ENCODE peak calls at places on chromosomes 6 and 20, in four cellular contexts. J, R, C and Z are unnamed samples.

GRCh38 chr6:30615219-30615957 is 1.7 kb downstream of the PPP1R10 start:
- DNase-seq in R (peak), C (peak), J (peak), Z (peak)

GRCh38 chr20:34074101-34074760 is 37.8 kb downstream of the EIF2S2 start:
- DNase-seq in J (no peak), C (no peak), R (no peak), Z (no peak)

GRCh38 chr6:140671926-140672325 is 1297.5 kb upstream of the CITED2 start:
- DNase-seq in R (peak), J (no peak), C (peak), Z (no peak)

GRCh38 chr6:72589096-72589495 is 32.8 kb upstream of the KCNQ5 start:
- DNase-seq in R (no peak), J (peak), C (no peak), Z (no peak)

GRCh38 chr20:41168281-41169183 is 31.2 kb downstream of the PLCG1 start:
- DNase-seq in C (no peak), R (no peak), J (no peak), Z (no peak)

GRCh38 chr6:4320860-4321259 is 185.5 kb upstream of the ECI2 start:
- DNase-seq in R (no peak), J (peak), C (peak), Z (peak)

GRCh38 chr6:113529191-113529590 is 328.0 kb upstream of the MARCKS start:
- DNase-seq in J (peak), R (no peak), C (no peak), Z (no peak)

GRCh38 chr6:103893082-103893481 is 966.6 kb downstream of the HACE1 start:
- DNase-seq in J (peak), C (peak), R (no peak), Z (peak)

GRCh38 chr6:167699141-167700036 is 127.3 kb upstream of the AFDN start:
- DNase-seq in R (no peak), J (peak), C (peak), Z (no peak)

GRCh38 chr6:11358904-11359840 is 126.7 kb upstream of the NEDD9 start:
- DNase-seq in R (no peak), J (peak), C (no peak), Z (peak)

GRCh38 chr20:38260025-38260377 is 534 bp downstream of the KIAA1755 start:
- DNase-seq in C (no peak), J (no peak), R (no peak), Z (no peak)

GRCh38 chr20:5528719-5529256 is 212.0 kb upstream of the PROKR2 start:
- DNase-seq in R (peak), J (peak), C (peak), Z (peak)

GRCh38 chr6:34030831-34031566 is 114.9 kb downstream of the GRM4 start:
- DNase-seq in C (no peak), R (no peak), J (no peak), Z (no peak)

GRCh38 chr6:162177733-162178132 is 549.8 kb downstream of the PRKN start:
- DNase-seq in C (peak), R (peak), J (peak), Z (no peak)

GRCh38 chr20:1396702-1397101 is 3.8 kb upstream of the FKBP1A start:
- DNase-seq in C (no peak), J (no peak), R (no peak), Z (no peak)

GRCh38 chr6:35260642-35261570 is 1.4 kb downstream of the ZNF76 start:
- DNase-seq in J (peak), C (no peak), R (no peak), Z (peak)

GRCh38 chr20:44851545-44851944 is 34.0 kb upstream of the YWHAB start:
- DNase-seq in J (no peak), R (no peak), C (no peak), Z (no peak)

GRCh38 chr6:163313981-163314380 is 100.5 kb upstream of the QKI start:
- DNase-seq in R (no peak), J (no peak), C (no peak), Z (no peak)

GRCh38 chr6:45115696-45116095 is 212.4 kb upstream of the RUNX2 start:
- DNase-seq in C (peak), R (no peak), J (peak), Z (peak)

GRCh38 chr6:37311666-37312473 is 41.9 kb upstream of the RNF8 start:
- DNase-seq in C (peak), R (no peak), J (peak), Z (peak)

GRCh38 chr6:38178584-38178886 is 359.0 kb downstream of the ZFAND3 start:
- DNase-seq in R (no peak), J (no peak), C (no peak), Z (no peak)

GRCh38 chr6:87742106-87742505 is 40.1 kb upstream of the AKIRIN2 start:
- DNase-seq in J (no peak), R (no peak), C (no peak), Z (no peak)

DNA sequence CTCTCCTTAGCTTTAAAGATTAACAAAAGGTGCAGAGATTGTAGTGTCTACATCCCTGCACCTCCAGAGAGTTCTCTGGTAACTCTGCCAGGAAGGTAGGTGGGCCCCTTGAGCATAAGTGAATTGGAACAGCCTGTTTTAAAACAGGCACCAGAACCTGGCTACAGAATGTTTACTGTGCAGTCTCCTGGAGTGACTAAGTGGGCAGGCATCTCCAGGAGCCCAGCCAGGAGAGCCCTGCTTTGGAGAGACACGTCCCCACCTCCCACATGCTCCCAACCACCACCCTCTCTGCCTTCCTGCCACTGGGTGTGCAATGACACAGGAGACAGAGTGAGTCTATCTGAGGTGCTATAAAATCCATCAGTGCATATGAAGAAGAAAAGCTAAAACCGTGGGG is 110.3 kb upstream of the EYA4 start:
- DNase-seq in C (no peak), J (peak), R (no peak), Z (no peak)
- TF ChIP-seq CTCF in C (no peak), J (no peak), R (no peak), Z (no peak)

DNA sequence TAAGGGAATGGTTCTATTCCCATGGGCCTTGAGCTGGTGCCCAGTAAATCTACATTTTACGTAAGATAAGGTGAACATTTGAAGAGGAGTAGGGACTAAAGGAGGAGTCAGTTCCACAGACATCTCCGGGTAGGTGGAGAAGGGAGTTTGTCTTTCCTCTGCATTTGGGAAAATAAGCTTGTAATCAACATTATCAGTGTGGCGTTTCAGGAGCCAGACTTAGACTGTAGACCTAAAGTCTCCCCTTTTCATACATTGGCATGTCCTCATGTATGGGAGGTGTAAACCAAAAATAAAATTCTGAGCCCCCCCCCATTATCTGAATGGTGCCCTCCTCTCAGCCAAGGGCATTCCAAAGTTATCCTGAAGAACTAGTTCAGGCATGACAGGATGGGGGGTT is 40.2 kb downstream of the NINL start:
- DNase-seq in J (no peak), C (no peak), R (no peak), Z (no peak)
- H3K4me3 ChIP-seq in J (no peak), C (no peak), R (no peak), Z (no peak)

GRCh38 chr20:62581308-62581707 is 61.0 kb upstream of the SLCO4A1 start:
- DNase-seq in J (no peak), R (no peak), C (no peak), Z (no peak)

GRCh38 chr20:62584671-62585512 is 57.4 kb upstream of the SLCO4A1 start:
- DNase-seq in R (no peak), C (no peak), J (no peak), Z (no peak)

GRCh38 chr20:62585571-62585970 is 56.7 kb upstream of the SLCO4A1 start:
- DNase-seq in J (no peak), C (no peak), R (no peak), Z (no peak)

GRCh38 chr20:62581806-62582205 is 60.5 kb upstream of the SLCO4A1 start:
- DNase-seq in R (no peak), C (no peak), J (no peak), Z (no peak)

GRCh38 chr20:62583424-62583920 is 58.8 kb upstream of the SLCO4A1 start:
- DNase-seq in R (peak), J (peak), C (no peak), Z (no peak)
- TF ChIP-seq CTCF in R (no peak), J (no peak), C (peak), Z (no peak)

DNA sequence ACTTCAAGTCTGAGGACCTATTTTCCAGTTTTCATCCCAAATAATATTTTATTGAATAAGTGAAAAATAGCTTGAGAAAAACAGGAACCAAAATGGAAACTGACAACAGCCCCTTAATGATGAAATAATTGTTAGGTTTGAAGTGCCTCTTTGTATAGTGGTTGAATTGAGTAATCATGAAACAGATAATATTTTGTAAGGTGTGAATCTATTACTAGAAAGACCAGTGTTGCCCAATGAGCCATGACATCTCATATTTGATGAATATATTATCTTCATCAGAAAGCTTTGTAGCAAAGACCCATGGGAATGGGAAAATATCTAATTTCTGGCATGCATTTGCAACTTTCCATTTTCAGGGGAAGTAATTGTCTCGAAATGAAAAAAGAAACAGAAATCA is 57.3 kb upstream of the LAMP5 start:
- DNase-seq in J (no peak), R (no peak), C (no peak), Z (no peak)
- H3K4me3 ChIP-seq in J (no peak), R (no peak), C (no peak), Z (no peak)

GRCh38 chr20:3621111-3621510 is 42.1 kb downstream of the GFRA4 start:
- DNase-seq in J (no peak), C (no peak), R (peak), Z (no peak)
- TF ChIP-seq CTCF in J (no peak), C (no peak), R (peak), Z (no peak)

GRCh38 chr6:27002447-27002846 is 245.1 kb upstream of the PRSS16 start:
- DNase-seq in R (no peak), J (no peak), C (no peak), Z (no peak)

DNA sequence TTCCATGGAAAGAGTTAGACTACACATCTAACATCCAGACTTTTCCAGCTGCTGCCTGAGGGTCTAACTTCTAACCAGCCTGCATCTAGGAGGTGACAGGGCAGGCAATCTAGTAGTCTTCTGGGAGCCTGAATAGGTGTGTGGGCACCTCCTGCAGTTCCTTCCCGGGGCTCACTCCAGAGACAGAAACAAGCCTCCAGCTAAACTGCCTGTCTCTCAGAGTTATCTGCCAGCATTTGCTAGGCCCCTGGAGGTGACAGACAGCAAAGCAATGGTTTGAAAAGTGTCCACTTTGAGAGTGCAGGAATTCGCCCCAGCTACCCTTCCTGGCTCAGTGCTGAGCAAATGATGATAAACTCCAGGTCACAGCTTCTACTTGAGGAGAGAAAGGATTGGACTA is 240.5 kb upstream of the PRSS16 start:
- DNase-seq in R (no peak), J (no peak), C (no peak), Z (no peak)
- H3K4me3 ChIP-seq in R (no peak), J (no peak), C (no peak), Z (no peak)

DNA sequence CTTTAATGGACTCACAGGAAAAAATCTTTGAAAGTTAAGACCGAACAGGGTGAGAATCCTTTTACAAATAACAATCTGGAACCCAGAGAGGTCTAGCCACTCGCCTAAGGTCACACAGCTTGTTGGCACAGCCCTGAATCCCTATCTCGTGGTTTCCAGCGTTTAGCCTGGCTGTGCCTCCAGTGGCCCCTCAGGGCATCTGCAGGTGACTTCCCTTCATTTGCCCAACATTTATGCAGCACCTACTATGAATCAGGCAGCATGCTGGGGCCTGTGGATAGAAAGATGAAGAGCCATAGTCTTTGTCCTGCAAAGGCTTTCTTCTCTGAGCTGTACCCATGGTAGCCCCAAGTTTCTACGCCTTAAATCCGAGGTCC is 2.6 kb upstream of the NR2E1 start:
- DNase-seq in C (no peak), J (no peak), R (peak), Z (no peak)
- TF ChIP-seq CTCF in C (peak), J (no peak), R (peak), Z (no peak)